ENCODE peak calls at places on chromosome 18, in seven cellular contexts. A is Peyer's patch; E is A673; K is RWPE1; G is CD8-positive, alpha-beta T cell; S is uterus; R is endodermal cell. Y is an unnamed sample.

GRCh38 chr18:29181151-29181901 is 1004.4 kb upstream of the CDH2 start:
- DNase-seq in A (peak), E (peak), K (no peak), G (no peak), S (peak), R (no peak), Y (no peak)

GRCh38 chr18:34993289-34993688 is 47.9 kb upstream of the MAPRE2 start:
- DNase-seq in A (no peak), E (no peak), K (no peak), G (no peak), S (no peak), R (no peak), Y (no peak)

GRCh38 chr18:74378179-74378682 is 62.6 kb downstream of the C18orf63 start:
- DNase-seq in A (peak), E (no peak), K (no peak), G (no peak), S (no peak), R (no peak), Y (no peak)

GRCh38 chr18:75247041-75247551 is 36.5 kb downstream of the TSHZ1 start:
- DNase-seq in A (no peak), E (no peak), K (no peak), G (no peak), S (no peak), R (no peak), Y (no peak)

GRCh38 chr18:35438480-35439234 is 59.1 kb downstream of the INO80C start:
- DNase-seq in A (no peak), E (no peak), K (no peak), G (no peak), S (no peak), R (peak), Y (no peak)

GRCh38 chr18:80009661-80010550 is 21.5 kb upstream of the TXNL4A start:
- DNase-seq in A (no peak), E (no peak), K (peak), G (no peak), S (peak), R (no peak), Y (no peak)

GRCh38 chr18:41324934-41325333 is 630.1 kb upstream of the PIK3C3 start:
- DNase-seq in A (no peak), E (no peak), K (peak), G (no peak), S (no peak), R (no peak), Y (no peak)

GRCh38 chr18:51716277-51716676 is 518.8 kb upstream of the MEX3C start:
- DNase-seq in A (no peak), E (no peak), K (no peak), G (no peak), S (no peak), R (no peak), Y (no peak)

GRCh38 chr18:13256444-13257305 is 38.1 kb downstream of the LDLRAD4 start:
- DNase-seq in A (peak), E (peak), K (no peak), G (no peak), S (no peak), R (peak), Y (no peak)

GRCh38 chr18:74589820-74590219 is 7.8 kb upstream of the ZNF407 start:
- DNase-seq in A (no peak), E (no peak), K (no peak), G (no peak), S (no peak), R (no peak), Y (no peak)

GRCh38 chr18:27017901-27018500 is 152.5 kb upstream of the AQP4 start:
- DNase-seq in A (no peak), E (peak), K (peak), G (no peak), S (no peak), R (no peak), Y (no peak)

GRCh38 chr18:68965817-68966216 is 167.9 kb downstream of the CCDC102B start:
- DNase-seq in A (no peak), E (no peak), K (no peak), G (no peak), S (no peak), R (no peak), Y (no peak)

GRCh38 chr18:11906926-11907874 is 917 bp downstream of the MPPE1 start:
- DNase-seq in A (no peak), E (no peak), K (no peak), G (no peak), S (no peak), R (peak), Y (no peak)

GRCh38 chr18:23935804-23936203 is 78.8 kb upstream of the TTC39C start:
- DNase-seq in A (peak), E (no peak), K (no peak), G (no peak), S (no peak), R (no peak), Y (no peak)

GRCh38 chr18:55083461-55083860 is 124.2 kb upstream of the CCDC68 start:
- DNase-seq in A (no peak), E (no peak), K (no peak), G (no peak), S (no peak), R (no peak), Y (no peak)

GRCh38 chr18:51654441-51655326 is 457.2 kb upstream of the MEX3C start:
- DNase-seq in A (no peak), E (peak), K (no peak), G (no peak), S (no peak), R (peak), Y (no peak)

GRCh38 chr18:55096261-55097026 is 137.2 kb upstream of the CCDC68 start:
- DNase-seq in A (peak), E (peak), K (peak), G (no peak), S (peak), R (peak), Y (no peak)

GRCh38 chr18:44592639-44593038 is 88.0 kb upstream of the SETBP1 start:
- DNase-seq in A (no peak), E (no peak), K (no peak), G (no peak), S (no peak), R (no peak), Y (no peak)

GRCh38 chr18:24130494-24130893 is 8.4 kb upstream of the CABYR start:
- DNase-seq in A (no peak), E (no peak), K (no peak), G (no peak), S (no peak), R (no peak), Y (no peak)

GRCh38 chr18:78240091-78240490 is 739.5 kb upstream of the SALL3 start:
- DNase-seq in A (no peak), E (no peak), K (no peak), G (no peak), S (no peak), R (no peak), Y (no peak)

GRCh38 chr18:9796933-9797549 is 88.7 kb upstream of the TXNDC2 start:
- DNase-seq in A (no peak), E (no peak), K (no peak), G (no peak), S (peak), R (no peak), Y (no peak)

GRCh38 chr18:11946756-11947155 is 34.6 kb upstream of the IMPA2 start:
- DNase-seq in A (no peak), E (no peak), K (no peak), G (no peak), S (peak), R (peak), Y (no peak)

GRCh38 chr18:62720766-62721613 is 5.6 kb downstream of the PHLPP1 start:
- DNase-seq in A (no peak), E (no peak), K (no peak), G (no peak), S (no peak), R (no peak), Y (no peak)

GRCh38 chr18:55779461-55779710 is 191.4 kb upstream of the TCF4 start:
- DNase-seq in A (no peak), E (peak), K (no peak), G (no peak), S (no peak), R (no peak), Y (no peak)

GRCh38 chr18:25299426-25299825 is 52.5 kb downstream of the ZNF521 start:
- DNase-seq in A (no peak), E (no peak), K (no peak), G (no peak), S (no peak), R (no peak), Y (no peak)

GRCh38 chr18:7821784-7822183 is 254.7 kb downstream of the PTPRM start:
- DNase-seq in A (no peak), E (no peak), K (no peak), G (no peak), S (no peak), R (no peak), Y (no peak)

GRCh38 chr18:11607897-11608296 is 1.5 kb upstream of the SLC35G4 start:
- DNase-seq in A (no peak), E (no peak), K (no peak), G (no peak), S (no peak), R (peak), Y (no peak)

GRCh38 chr18:494602-494983 is 5.9 kb downstream of the COLEC12 start:
- DNase-seq in A (no peak), E (no peak), K (no peak), G (no peak), S (no peak), R (no peak), Y (no peak)

DNA sequence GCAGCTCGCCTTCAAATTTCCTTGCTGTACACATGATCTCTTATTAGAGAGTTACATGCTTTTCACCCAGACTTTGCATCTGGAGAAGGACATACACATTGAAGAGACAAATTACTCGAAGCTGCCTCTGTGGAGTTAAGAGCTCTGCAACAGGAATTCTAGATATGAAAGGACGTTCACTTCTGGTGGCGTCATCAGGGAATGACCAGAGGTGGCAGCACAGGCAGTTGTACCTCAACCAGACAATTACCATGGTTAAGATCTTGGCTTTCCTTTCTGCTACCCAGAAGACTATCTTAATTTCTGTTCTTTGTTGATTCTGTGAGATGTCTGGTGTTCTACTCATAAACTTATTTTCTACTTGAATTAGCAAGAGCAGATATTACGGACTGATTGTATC is 39.1 kb upstream of the MC4R start:
- DNase-seq in A (no peak), E (peak), K (no peak), G (no peak), S (no peak), R (no peak), Y (no peak)
- TF ChIP-seq CTCF in A (no peak), E (peak), K (no peak), G (no peak), S (no peak), R (peak), Y (no peak)

DNA sequence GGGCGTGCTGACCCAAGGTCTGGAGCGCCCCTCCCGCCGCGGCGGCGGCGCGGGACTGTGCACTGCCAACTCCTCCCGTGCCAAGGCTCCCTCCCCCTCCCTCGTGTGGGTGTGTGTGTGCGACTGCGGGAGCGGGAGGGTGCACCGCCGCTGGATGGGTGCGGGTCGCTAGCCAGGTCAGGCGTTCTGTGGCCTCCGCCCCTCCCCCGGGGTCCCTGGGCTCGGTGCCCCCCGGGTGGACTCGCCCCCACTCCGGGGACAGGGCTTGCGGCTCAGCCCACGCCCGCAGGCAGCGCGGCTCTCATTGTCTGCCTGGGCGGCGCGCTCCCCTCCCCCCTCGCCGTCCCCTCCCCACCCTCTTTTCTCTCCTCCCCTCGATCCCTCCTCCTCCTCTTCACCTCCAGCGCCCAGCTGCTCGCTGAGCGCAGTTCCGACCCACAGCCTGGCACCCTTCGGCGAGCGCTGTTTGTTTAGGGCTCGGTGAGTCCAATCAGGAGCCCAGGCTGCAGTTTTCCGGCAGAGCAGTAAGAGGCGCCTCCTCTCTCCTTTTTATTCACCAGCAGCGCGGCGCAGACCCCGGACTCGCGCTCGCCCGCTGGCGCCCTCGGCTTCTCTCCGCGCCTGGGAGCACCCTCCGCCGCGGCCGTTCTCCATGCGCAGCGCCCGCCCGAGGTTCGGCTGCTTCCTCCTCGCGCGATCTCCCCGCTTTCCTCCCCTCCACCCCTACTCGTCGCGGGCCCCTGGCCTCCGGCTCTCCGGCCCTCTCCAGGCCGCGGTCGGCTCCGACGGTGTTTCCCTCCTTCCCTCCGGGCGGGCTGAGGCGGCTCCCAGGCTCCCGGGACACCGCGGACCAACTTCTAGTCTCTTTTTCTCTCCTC is at the start of gene GATA6:
- DNase-seq in A (peak), E (peak), K (peak), G (peak), S (peak), R (peak), Y (no peak)
- TF ChIP-seq CTCF in A (peak), E (peak), K (peak), G (peak), S (peak), R (peak), Y (peak)

GRCh38 chr18:5106730-5107129 is 90.3 kb downstream of the AKAIN1 start:
- DNase-seq in A (no peak), E (no peak), K (no peak), G (no peak), S (no peak), R (no peak), Y (no peak)
- TF ChIP-seq CTCF in A (no peak), E (peak), K (no peak), G (no peak), S (no peak), R (peak), Y (no peak)

GRCh38 chr18:2881490-2882195 is 34.8 kb downstream of the EMILIN2 start:
- DNase-seq in A (peak), E (no peak), K (no peak), G (no peak), S (peak), R (no peak), Y (no peak)
- TF ChIP-seq CTCF in A (no peak), E (no peak), K (no peak), G (no peak), S (no peak), R (no peak), Y (no peak)

DNA sequence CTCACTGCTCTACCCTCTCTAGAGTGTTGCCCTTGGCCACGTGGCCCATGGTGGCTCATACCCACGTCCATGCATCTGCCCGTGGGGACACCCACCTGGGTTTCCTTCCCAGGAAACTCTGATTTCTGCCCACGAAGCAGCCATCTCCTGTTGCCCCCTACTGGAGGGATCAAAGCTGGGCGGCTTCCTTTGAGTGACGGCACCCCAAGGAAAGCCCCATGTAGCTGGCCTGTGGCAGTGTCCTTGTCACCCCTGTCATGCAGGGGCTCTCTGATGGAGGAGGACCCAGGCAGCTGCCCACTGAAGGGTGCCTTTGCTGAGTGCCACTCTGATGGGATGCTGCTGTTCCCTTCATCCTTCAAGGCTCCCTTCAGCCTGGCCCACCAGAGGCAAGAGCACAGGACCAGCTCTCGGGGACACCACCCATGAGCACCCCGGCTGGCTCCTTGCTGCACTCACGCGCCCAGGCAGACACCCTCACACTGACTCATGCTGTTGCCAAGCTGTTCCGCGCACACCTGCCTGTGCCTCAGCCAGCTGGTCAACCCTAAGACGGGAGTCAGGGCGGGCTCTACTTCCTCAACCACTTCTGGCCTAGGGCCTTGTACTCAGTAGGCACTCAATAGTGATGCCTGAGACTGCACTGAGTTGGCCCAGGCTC is 101.1 kb downstream of the CTIF start:
- DNase-seq in A (no peak), E (no peak), K (peak), G (no peak), S (no peak), R (peak), Y (no peak)
- TF ChIP-seq CTCF in A (no peak), E (peak), K (no peak), G (no peak), S (no peak), R (peak), Y (no peak)

Y was measured in natural killer cell.